ENCODE peak calls at places on chromosomes 3 and 15, in four cellular contexts. One of them, this sample, is unnamed.

GRCh38 chr3:51975857-51976549 is 1.1 kb downstream of the ABHD14A start:
- DNase-seq in sigmoid colon: peak
- DNase-seq in stomach: peak
- DNase-seq in CD8-positive, alpha-beta memory T cell: peak
- DNase-seq in this sample: peak

GRCh38 chr15:81016253-81017068 is 15.7 kb downstream of the TLNRD1 start:
- DNase-seq in sigmoid colon: no peak
- DNase-seq in stomach: no peak
- DNase-seq in CD8-positive, alpha-beta memory T cell: no peak
- DNase-seq in this sample: no peak

GRCh38 chr3:5218815-5219214 is 31.3 kb downstream of the EDEM1 start:
- DNase-seq in sigmoid colon: no peak
- DNase-seq in stomach: no peak
- DNase-seq in CD8-positive, alpha-beta memory T cell: no peak
- DNase-seq in this sample: no peak

GRCh38 chr15:77654975-77655374 is 22.3 kb upstream of the LINGO1 start:
- DNase-seq in sigmoid colon: no peak
- DNase-seq in stomach: no peak
- DNase-seq in CD8-positive, alpha-beta memory T cell: no peak
- DNase-seq in this sample: peak

GRCh38 chr3:58025824-58026579 is 17.8 kb downstream of the FLNB start:
- DNase-seq in sigmoid colon: peak
- DNase-seq in stomach: peak
- DNase-seq in CD8-positive, alpha-beta memory T cell: no peak
- DNase-seq in this sample: peak

GRCh38 chr3:73192036-73192738 is 130.7 kb downstream of the EBLN2 start:
- DNase-seq in sigmoid colon: no peak
- DNase-seq in stomach: no peak
- DNase-seq in CD8-positive, alpha-beta memory T cell: no peak
- DNase-seq in this sample: no peak

GRCh38 chr3:46271910-46272309 is 29.6 kb downstream of the CCR3 start:
- DNase-seq in sigmoid colon: no peak
- DNase-seq in stomach: no peak
- DNase-seq in CD8-positive, alpha-beta memory T cell: no peak
- DNase-seq in this sample: no peak

GRCh38 chr3:36900474-36901443 is 44.1 kb downstream of the TRANK1 start:
- DNase-seq in sigmoid colon: no peak
- DNase-seq in stomach: no peak
- DNase-seq in CD8-positive, alpha-beta memory T cell: no peak
- DNase-seq in this sample: no peak

GRCh38 chr15:90837052-90837621 is 31.3 kb upstream of the FURIN start:
- DNase-seq in sigmoid colon: no peak
- DNase-seq in stomach: no peak
- DNase-seq in CD8-positive, alpha-beta memory T cell: no peak
- DNase-seq in this sample: no peak

GRCh38 chr3:57081173-57081572 is 20.7 kb downstream of the SPATA12 start:
- DNase-seq in sigmoid colon: no peak
- DNase-seq in stomach: no peak
- DNase-seq in CD8-positive, alpha-beta memory T cell: no peak
- DNase-seq in this sample: no peak

GRCh38 chr3:165835431-165835830 is 1.8 kb downstream of the BCHE start:
- DNase-seq in sigmoid colon: no peak
- DNase-seq in stomach: no peak
- DNase-seq in CD8-positive, alpha-beta memory T cell: no peak
- DNase-seq in this sample: no peak

This sample was measured in colonic mucosa.